ENCODE peak calls at places on chromosomes 3 and 15, in six cellular contexts. U is tibial nerve; B is upper lobe of right lung; H is CD4-positive, alpha-beta T cell; K is lower lobe of right lung; W is HCT116. C is an unnamed sample.

GRCh38 chr3:118618247-118619040 is 416.2 kb downstream of the IGSF11 start:
- DNase-seq in K (no peak), U (no peak), B (no peak), W (no peak), H (no peak), C (no peak)

GRCh38 chr3:71074416-71074815 is 509.1 kb downstream of the FOXP1 start:
- DNase-seq in H (no peak), B (no peak), W (no peak), K (no peak), U (no peak), C (no peak)

GRCh38 chr15:38154837-38155236 is 97.8 kb upstream of the SPRED1 start:
- DNase-seq in U (no peak), W (no peak), K (no peak), H (no peak), B (no peak), C (no peak)

GRCh38 chr15:47803767-47804166 is 86.5 kb downstream of the SEMA6D start:
- DNase-seq in U (no peak), K (no peak), W (no peak), B (no peak), H (no peak), C (no peak)

GRCh38 chr15:64774556-64775523 is 549 bp downstream of the RBPMS2 start:
- DNase-seq in W (no peak), H (no peak), U (no peak), K (no peak), B (no peak), C (no peak)

GRCh38 chr3:193388371-193388770 is 9.8 kb upstream of the ATP13A5 start:
- DNase-seq in U (no peak), B (no peak), K (no peak), W (no peak), H (no peak), C (no peak)

GRCh38 chr3:160115387-160115786 is 109.8 kb upstream of the C3orf80 start:
- DNase-seq in U (no peak), K (no peak), H (no peak), W (no peak), B (no peak), C (no peak)

GRCh38 chr3:64196236-64196929 is 28.9 kb downstream of the PRICKLE2 start:
- DNase-seq in K (no peak), B (no peak), U (no peak), W (no peak), H (no peak), C (no peak)

GRCh38 chr3:9400626-9401025 is 3.2 kb downstream of the SETD5 start:
- DNase-seq in H (no peak), B (no peak), W (no peak), U (no peak), K (no peak), C (no peak)

GRCh38 chr15:68715111-68715510 is 105.6 kb downstream of the ANP32A start:
- DNase-seq in B (no peak), U (no peak), W (no peak), K (no peak), H (no peak), C (no peak)

GRCh38 chr3:115553796-115554495 is 69.4 kb upstream of the GAP43 start:
- DNase-seq in K (no peak), U (no peak), W (no peak), B (no peak), H (no peak), C (no peak)

GRCh38 chr3:126102530-126102951 is 18.6 kb upstream of the SLC41A3 start:
- DNase-seq in B (no peak), H (no peak), W (no peak), U (no peak), K (no peak), C (peak)

GRCh38 chr15:80160570-80161156 is 7.9 kb downstream of the FAH start:
- DNase-seq in U (no peak), B (peak), H (no peak), W (no peak), K (peak), C (peak)

GRCh38 chr3:183491109-183491922 is 62.9 kb upstream of the MCF2L2 start:
- DNase-seq in H (no peak), B (no peak), U (no peak), W (no peak), K (no peak), C (no peak)

GRCh38 chr3:197021729-197022404 is 7.8 kb downstream of the MELTF start:
- DNase-seq in W (no peak), U (no peak), H (no peak), B (no peak), K (no peak), C (no peak)

GRCh38 chr15:74726774-74727164 is 1.4 kb upstream of the CYP1A1 start:
- DNase-seq in B (no peak), H (no peak), U (no peak), W (no peak), K (no peak), C (no peak)

GRCh38 chr3:65855370-65856100 is 183.2 kb downstream of the MAGI1 start:
- DNase-seq in H (no peak), B (no peak), K (no peak), U (no peak), W (no peak), C (no peak)

GRCh38 chr3:59106085-59106629 is 56.3 kb upstream of the CFAP20DC start:
- DNase-seq in W (no peak), B (no peak), K (no peak), U (no peak), H (no peak), C (no peak)

GRCh38 chr3:36480916-36481648 is 100.8 kb downstream of the STAC start:
- DNase-seq in K (no peak), H (no peak), B (no peak), W (no peak), U (no peak), C (no peak)

GRCh38 chr3:183844606-183845005 is 19.2 kb upstream of the MAP6D1 start:
- DNase-seq in H (no peak), U (no peak), W (no peak), B (no peak), K (no peak), C (no peak)

GRCh38 chr15:57866149-57866736 is 159.7 kb downstream of the POLR2M start:
- DNase-seq in K (peak), B (peak), H (peak), W (peak), U (no peak), C (peak)

GRCh38 chr3:13372126-13372525 is 48.0 kb downstream of the NUP210 start:
- DNase-seq in W (no peak), K (no peak), U (no peak), H (no peak), B (no peak), C (no peak)

GRCh38 chr3:177591371-177591770 is 394.1 kb upstream of the TBL1XR1 start:
- DNase-seq in K (peak), W (no peak), H (no peak), B (peak), U (no peak), C (no peak)

GRCh38 chr15:100671124-100671680 is 68.8 kb downstream of the ASB7 start:
- DNase-seq in H (no peak), B (no peak), U (no peak), W (no peak), K (no peak), C (no peak)

GRCh38 chr3:138062626-138063025 is 52.7 kb downstream of the CLDN18 start:
- DNase-seq in K (no peak), W (no peak), H (no peak), B (no peak), U (no peak), C (no peak)

GRCh38 chr3:99760602-99761001 is 57.1 kb upstream of the CMSS1 start:
- DNase-seq in K (no peak), U (no peak), B (no peak), H (no peak), W (no peak), C (no peak)

GRCh38 chr3:14031271-14031670 is 93.4 kb downstream of the CHCHD4 start:
- DNase-seq in W (no peak), B (no peak), U (no peak), H (no peak), K (no peak), C (no peak)

GRCh38 chr3:17983106-17983505 is 240.7 kb upstream of the TBC1D5 start:
- DNase-seq in W (no peak), K (no peak), H (no peak), U (no peak), B (no peak), C (no peak)

GRCh38 chr15:65286069-65286703 is 497 bp downstream of the PARP16 start:
- DNase-seq in H (no peak), W (no peak), U (no peak), K (peak), B (no peak), C (no peak)

GRCh38 chr3:153980252-153980590 is 141.0 kb upstream of the ARHGEF26 start:
- DNase-seq in U (no peak), H (no peak), W (no peak), B (no peak), K (no peak), C (no peak)

GRCh38 chr3:165755571-165755970 is 81.7 kb downstream of the BCHE start:
- DNase-seq in H (no peak), K (no peak), W (no peak), B (no peak), U (no peak), C (no peak)

GRCh38 chr3:71688121-71688520 is 37.1 kb downstream of the EIF4E3 start:
- DNase-seq in H (no peak), B (no peak), W (no peak), U (no peak), K (no peak), C (no peak)

GRCh38 chr3:184325715-184326114 is 11.3 kb downstream of the EIF4G1 start:
- DNase-seq in K (no peak), U (no peak), H (no peak), B (no peak), W (no peak), C (no peak)

GRCh38 chr15:25786040-25786439 is 77.1 kb downstream of the ATP10A start:
- DNase-seq in W (no peak), H (no peak), K (no peak), U (no peak), B (no peak), C (no peak)

GRCh38 chr3:76367281-76367680 is 581.9 kb upstream of the ZNF717 start:
- DNase-seq in H (no peak), B (no peak), U (no peak), W (no peak), K (no peak), C (no peak)

GRCh38 chr3:197443506-197443905 is 112.3 kb downstream of the BDH1 start:
- DNase-seq in W (no peak), K (no peak), U (no peak), B (peak), H (no peak), C (no peak)

GRCh38 chr3:111882194-111882593 is 23.1 kb downstream of the PHLDB2 start:
- DNase-seq in K (no peak), H (no peak), U (no peak), W (no peak), B (no peak), C (no peak)
- H3K27ac ChIP-seq in K (no peak), H (no peak), U (no peak), W (no peak), B (no peak), C (no peak)

GRCh38 chr3:97409612-97410011 is 354.9 kb upstream of the ARL6 start:
- DNase-seq in W (no peak), B (no peak), H (no peak), U (no peak), K (no peak), C (no peak)
- TF ChIP-seq CTCF in W (no peak), B (no peak), H (no peak), U (no peak), K (no peak), C (no peak)

GRCh38 chr3:150446470-150446977 is 38.4 kb downstream of the TSC22D2 start:
- DNase-seq in H (no peak), U (no peak), B (no peak), K (no peak), W (no peak), C (no peak)
- H3K27ac ChIP-seq in H (no peak), U (no peak), B (no peak), K (no peak), W (no peak), C (no peak)

DNA sequence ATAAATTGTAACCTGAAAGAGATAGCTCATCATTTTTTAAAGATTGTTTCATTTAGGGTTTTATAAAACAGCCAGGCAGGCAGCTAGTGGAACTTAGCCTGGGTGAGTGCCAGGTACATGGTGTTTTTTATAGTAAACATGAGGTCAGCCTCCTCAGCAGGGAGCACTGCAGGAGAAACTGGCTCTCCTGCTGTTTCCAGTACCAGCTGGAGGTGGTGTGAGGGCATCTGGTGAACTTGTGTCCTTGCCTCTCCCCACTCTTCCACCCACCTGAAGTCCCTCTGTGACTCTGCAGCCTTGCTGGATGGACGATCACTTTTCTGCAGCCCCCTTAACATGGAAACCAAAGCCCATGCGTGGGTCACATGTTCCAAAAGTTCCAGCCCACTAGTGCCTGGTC is 128.4 kb downstream of the FAM174B start:
- DNase-seq in K (no peak), W (no peak), H (no peak), U (no peak), B (no peak), C (no peak)
- TF ChIP-seq CTCF in K (no peak), W (no peak), H (no peak), U (no peak), B (no peak), C (no peak)

C was measured in right atrium auricular region.